ENCODE peak calls at places on chromosomes 5 and 9, in four cellular contexts. S, J, N and I are unnamed samples.

GRCh38 chr5:180611140-180611850 is 20.0 kb upstream of the SCGB3A1 start:
- DNase-seq in S (no peak), J (no peak), N (no peak), I (no peak)

GRCh38 chr9:21904776-21905175 is 89.4 kb downstream of the CDKN2A start:
- DNase-seq in S (no peak), J (no peak), N (peak; percentile 39), I (no peak)

GRCh38 chr5:117103703-117104102 is 529.1 kb upstream of the SEMA6A start:
- DNase-seq in S (no peak), J (no peak), N (no peak), I (no peak)

GRCh38 chr9:122975196-122975595 is 34.4 kb downstream of the RABGAP1 start:
- DNase-seq in S (no peak), J (no peak), N (no peak), I (no peak)

GRCh38 chr5:84298628-84299027 is 86.1 kb downstream of the EDIL3 start:
- DNase-seq in S (no peak), J (no peak), N (no peak), I (no peak)

GRCh38 chr5:151495330-151495729 is 47.9 kb downstream of the SLC36A1 start:
- DNase-seq in S (no peak), J (no peak), N (peak; percentile 3), I (no peak)

GRCh38 chr5:81184749-81185110 is 48.4 kb upstream of the CKMT2 start:
- DNase-seq in S (no peak), J (no peak), N (no peak), I (no peak)

GRCh38 chr9:83024501-83025125 is 38.3 kb downstream of the RASEF start:
- DNase-seq in S (no peak), J (no peak), N (no peak), I (no peak)

GRCh38 chr5:9207820-9208418 is 338.0 kb downstream of the SEMA5A start:
- DNase-seq in S (no peak), J (no peak), N (peak; percentile 80), I (no peak)

GRCh38 chr9:134442087-134442470 is 115.8 kb downstream of the RXRA start:
- DNase-seq in S (no peak), J (no peak), N (peak; percentile 22), I (no peak)

GRCh38 chr9:89052470-89053097 is 61.3 kb downstream of the S1PR3 start:
- DNase-seq in S (no peak), J (no peak), N (no peak), I (no peak)

GRCh38 chr9:91954841-91955471 is 4.9 kb upstream of the ROR2 start:
- DNase-seq in S (no peak), J (no peak), N (peak; percentile 74), I (no peak)

GRCh38 chr5:139696894-139697658 is 48.9 kb downstream of the CXXC5 start:
- DNase-seq in S (no peak), J (peak; percentile 88), N (peak; percentile 82), I (no peak)

GRCh38 chr5:60287174-60287771 is 393.7 kb upstream of the PDE4D start:
- DNase-seq in S (no peak), J (no peak), N (peak; percentile 77), I (no peak)

GRCh38 chr5:159732220-159732619 is 184.1 kb upstream of the ADRA1B start:
- DNase-seq in S (no peak), J (no peak), N (peak; percentile 1), I (no peak)

GRCh38 chr5:179486596-179487051 is 63.7 kb upstream of the RUFY1 start:
- DNase-seq in S (no peak), J (no peak), N (no peak), I (no peak)

GRCh38 chr5:82197550-82197949 is 80.6 kb downstream of the RPS23 start:
- DNase-seq in S (no peak), J (no peak), N (no peak), I (no peak)

GRCh38 chr9:30012622-30013021 is 2371.8 kb upstream of the ACO1 start:
- DNase-seq in S (no peak), J (no peak), N (no peak), I (no peak)

GRCh38 chr5:140214831-140215230 is 39.8 kb downstream of the CYSTM1 start:
- DNase-seq in S (no peak), J (no peak), N (peak; percentile 62), I (no peak)

GRCh38 chr5:149809919-149810691 is 80.0 kb downstream of the PPARGC1B start:
- DNase-seq in S (no peak), J (no peak), N (no peak), I (no peak)

GRCh38 chr5:35863159-35863558 is 6.5 kb downstream of the IL7R start:
- DNase-seq in S (no peak), J (no peak), N (no peak), I (no peak)

GRCh38 chr5:141359790-141360426 is at the start of gene PCDHGB2:
- DNase-seq in S (no peak), J (no peak), N (peak; percentile 76), I (no peak)

GRCh38 chr9:124869986-124870560 is 8.1 kb downstream of the ARPC5L start:
- DNase-seq in S (peak; percentile 80), J (peak; percentile 75), N (peak; percentile 64), I (peak; percentile 49)

GRCh38 chr9:133788819-133789733 is 50.9 kb upstream of the SARDH start:
- DNase-seq in S (no peak), J (no peak), N (no peak), I (no peak)

GRCh38 chr9:98558575-98558974 is 150.2 kb downstream of the GABBR2 start:
- DNase-seq in S (no peak), J (no peak), N (peak; percentile 19), I (no peak)

GRCh38 chr5:41787257-41787656 is 83.0 kb downstream of the OXCT1 start:
- DNase-seq in S (no peak), J (no peak), N (no peak), I (no peak)

GRCh38 chr5:171845040-171845439 is 59.4 kb downstream of the SMIM23 start:
- DNase-seq in S (no peak), J (no peak), N (no peak), I (no peak)

GRCh38 chr9:89428222-89428761 is 69.6 kb downstream of the SEMA4D start:
- DNase-seq in S (no peak), J (no peak), N (no peak), I (no peak)

GRCh38 chr5:93800988-93801811 is 59.8 kb upstream of the POU5F2 start:
- DNase-seq in S (no peak), J (no peak), N (peak; percentile 71), I (no peak)